ENCODE peak calls at places on chromosomes 11 and 22, in ten cellular contexts. V is activated gamma-delta T cell treated with Interleukin-2 at 50 U/mL for 16 hours; I is psoas muscle; X is stimulated activated CD8-positive, alpha-beta memory T cell treated with anti-CD3 and anti-CD28 coated beads, Interleukin-15, amount 100 ng/mL, for 1 hour; P is right cardiac atrium; D is mesendoderm; Q is hypothalamus; N is nephron progenitor cell; Z is OCI-LY7; O is NCI-H187 treated with DMSO at 0.1 percent for 48 hours. K is an unnamed sample.

GRCh38 chr22:19974935-19975706 is 33.5 kb upstream of the TXNRD2 start:
- DNase-seq in Q (no peak), P (no peak), D (peak), I (no peak), N (no peak), Z (peak), X (no peak), V (no peak), O (no peak), K (peak)

GRCh38 chr11:40186401-40187091 is 1272.9 kb downstream of the LRRC4C start:
- DNase-seq in I (no peak), P (no peak), Z (no peak), V (no peak), D (no peak), O (no peak), X (no peak), N (no peak), Q (peak), K (peak)

GRCh38 chr11:67416416-67417335 is 1.2 kb downstream of the CARNS1 start:
- DNase-seq in X (peak), Z (no peak), Q (peak), I (no peak), D (peak), N (no peak), V (peak), O (no peak), P (peak), K (peak)

GRCh38 chr11:9219572-9219971 is 45.6 kb downstream of the DENND5A start:
- DNase-seq in P (no peak), V (no peak), O (no peak), N (no peak), Z (no peak), D (no peak), X (no peak), Q (no peak), I (no peak), K (no peak)

GRCh38 chr22:40408718-40409612 is 38.6 kb downstream of the SGSM3 start:
- DNase-seq in D (no peak), O (no peak), X (no peak), Q (no peak), V (no peak), Z (no peak), I (no peak), P (peak), N (no peak), K (no peak)

GRCh38 chr11:72421351-72421750 is 13.0 kb downstream of the CLPB start:
- DNase-seq in D (peak), Z (no peak), X (no peak), I (no peak), V (no peak), P (no peak), Q (no peak), N (no peak), O (no peak), K (no peak)

GRCh38 chr22:47163876-47164513 is 401.5 kb downstream of the TBC1D22A start:
- DNase-seq in I (no peak), V (no peak), Z (no peak), D (no peak), P (peak), N (no peak), O (no peak), Q (no peak), X (no peak), K (peak)

GRCh38 chr11:77387701-77388100 is 86.2 kb downstream of the PAK1 start:
- DNase-seq in O (no peak), D (no peak), X (no peak), V (no peak), I (no peak), N (no peak), Q (no peak), P (no peak), Z (no peak), K (no peak)

GRCh38 chr22:43420991-43421665 is 9.3 kb downstream of the MPPED1 start:
- DNase-seq in I (no peak), N (no peak), Z (no peak), D (no peak), V (no peak), P (no peak), Q (no peak), O (no peak), X (no peak), K (no peak)

GRCh38 chr22:37627545-37627944 is 11.9 kb upstream of the SH3BP1 start:
- DNase-seq in P (no peak), Z (peak), X (no peak), I (no peak), Q (no peak), D (no peak), O (no peak), N (no peak), V (peak), K (no peak)

GRCh38 chr22:47152938-47153337 is 390.5 kb downstream of the TBC1D22A start:
- DNase-seq in N (no peak), V (no peak), P (no peak), D (no peak), O (no peak), Q (no peak), X (no peak), Z (no peak), I (no peak), K (no peak)

GRCh38 chr11:368414-369335 is 624 bp upstream of the B4GALNT4 start:
- DNase-seq in X (no peak), I (no peak), O (no peak), D (peak), Q (no peak), Z (no peak), P (peak), N (peak), V (no peak), K (peak)

GRCh38 chr22:37212174-37212906 is at the start of gene SSTR3:
- DNase-seq in V (no peak), N (peak), I (no peak), O (no peak), Z (no peak), D (no peak), P (no peak), Q (no peak), X (no peak), K (peak)

GRCh38 chr22:36687516-36687915 is 16.0 kb downstream of the CACNG2 start:
- DNase-seq in I (no peak), X (no peak), P (no peak), D (peak), Z (no peak), N (no peak), O (no peak), Q (no peak), V (no peak), K (no peak)

GRCh38 chr11:43758942-43759341 is 78.4 kb downstream of the HSD17B12 start:
- DNase-seq in X (no peak), Q (no peak), O (no peak), N (no peak), D (no peak), V (no peak), Z (no peak), I (no peak), P (no peak), K (no peak)

GRCh38 chr11:130802567-130802966 is 113.7 kb downstream of the SNX19 start:
- DNase-seq in Q (no peak), V (no peak), D (no peak), I (no peak), Z (no peak), X (no peak), P (no peak), N (no peak), O (no peak), K (no peak)

GRCh38 chr11:73317373-73317772 is 9.3 kb downstream of the ARHGEF17 start:
- DNase-seq in P (peak), O (no peak), Q (peak), X (no peak), I (no peak), D (no peak), N (no peak), V (no peak), Z (no peak), K (no peak)

GRCh38 chr11:790721-791564 is 1.1 kb upstream of the CEND1 start:
- DNase-seq in X (no peak), I (no peak), Z (no peak), O (no peak), Q (no peak), N (no peak), D (peak), P (peak), V (no peak), K (no peak)

GRCh38 chr11:134999490-135000066 is 587.5 kb upstream of the B3GAT1 start:
- DNase-seq in Z (no peak), O (no peak), N (peak), I (no peak), Q (no peak), D (peak), P (no peak), V (no peak), X (no peak), K (peak)

GRCh38 chr11:124934862-124935547 is 842 bp downstream of the HEPACAM start:
- DNase-seq in Q (no peak), X (no peak), V (no peak), Z (no peak), I (no peak), O (no peak), N (no peak), D (no peak), P (no peak), K (peak)

GRCh38 chr11:125883375-125883774 is 4.1 kb upstream of the HYLS1 start:
- DNase-seq in Z (no peak), X (no peak), N (no peak), Q (no peak), V (no peak), I (no peak), O (no peak), P (no peak), D (no peak), K (no peak)

GRCh38 chr11:61066645-61067044 is 35.6 kb upstream of the CD5 start:
- DNase-seq in V (no peak), I (no peak), P (no peak), N (no peak), D (no peak), Z (no peak), O (no peak), X (no peak), Q (no peak), K (no peak)

K was measured in left kidney.